ENCODE peak calls at places on chromosomes 4 and X, in eight cellular contexts. B is stomach; U is IMR-90; P is tibial nerve; H is lung microvascular endothelial cell; J is stimulated activated CD8-positive, alpha-beta memory T cell treated with anti-CD3 and anti-CD28 coated beads, Interleukin-7, amount 100 ng/mL, for 24 hours; N is stimulated activated CD4-positive, alpha-beta T cell treated with anti-CD3 and anti-CD28 coated beads, Interleukin-2, amount 100 ng/mL, for 24 hours; E is kidney tubule cell. T is an unnamed sample.

GRCh38 chr4:183485411-183486160 is 19.3 kb upstream of the ING2 start:
- DNase-seq in B (no peak), U (peak; percentile 47), P (no peak), H (no peak), J (no peak), N (no peak), E (peak; percentile 39), T (no peak)

GRCh38 chr4:186347743-186348142 is 81.8 kb downstream of the F11 start:
- DNase-seq in B (no peak), U (no peak), P (no peak), H (no peak), J (no peak), N (no peak), E (peak; percentile 3), T (peak; percentile 40)

GRCh38 chr4:14301993-14302392 is 674.5 kb upstream of the BOD1L1 start:
- DNase-seq in B (no peak), U (no peak), P (no peak), H (no peak), J (no peak), N (no peak), E (no peak), T (no peak)

GRCh38 chrX:48695925-48696300 is 621 bp upstream of the SUV39H1 start:
- DNase-seq in B (no peak), U (no peak), P (no peak), H (no peak), J (no peak), N (no peak), E (no peak), T (no peak)

GRCh38 chr4:182593864-182594263 is 323.3 kb downstream of the DCTD start:
- DNase-seq in B (no peak), U (peak; percentile 45), P (no peak), H (peak; percentile 97), J (no peak), N (no peak), E (no peak), T (no peak)

GRCh38 chrX:47579537-47579936 is 2.7 kb upstream of the TIMP1 start:
- DNase-seq in B (no peak), U (peak; percentile 90), P (no peak), H (peak; percentile 83), J (no peak), N (peak; percentile 40), E (no peak), T (no peak)

GRCh38 chr4:137039369-137039768 is 492.9 kb downstream of the PCDH18 start:
- DNase-seq in B (no peak), U (no peak), P (no peak), H (no peak), J (no peak), N (no peak), E (no peak), T (no peak)

GRCh38 chr4:93832097-93832496 is 3.5 kb downstream of the ATOH1 start:
- DNase-seq in B (no peak), U (no peak), P (no peak), H (no peak), J (no peak), N (no peak), E (no peak), T (no peak)

GRCh38 chr4:122475233-122475632 is 18.7 kb upstream of the IL2 start:
- DNase-seq in B (no peak), U (no peak), P (no peak), H (no peak), J (no peak), N (no peak), E (no peak), T (no peak)

GRCh38 chrX:109847257-109848187 is 114.5 kb upstream of the ACSL4 start:
- DNase-seq in B (no peak), U (peak; percentile 90), P (no peak), H (peak; percentile 38), J (no peak), N (no peak), E (peak; percentile 83), T (no peak)

GRCh38 chrX:63686878-63687714 is 97.9 kb downstream of the ARHGEF9 start:
- DNase-seq in B (no peak), U (peak; percentile 45), P (no peak), H (peak; percentile 46), J (no peak), N (no peak), E (peak; percentile 53), T (peak; percentile 42)

GRCh38 chrX:118208476-118208875 is 91.9 kb upstream of the KLHL13 start:
- DNase-seq in B (no peak), U (no peak), P (no peak), H (no peak), J (no peak), N (no peak), E (no peak), T (no peak)

GRCh38 chr4:10086506-10087120 is 30.0 kb downstream of the WDR1 start:
- DNase-seq in B (no peak), U (no peak), P (no peak), H (no peak), J (no peak), N (no peak), E (no peak), T (no peak)

GRCh38 chrX:154840856-154841255 is 6.4 kb upstream of the SMIM9 start:
- DNase-seq in B (no peak), U (peak; percentile 70), P (no peak), H (peak; percentile 66), J (no peak), N (no peak), E (peak; percentile 55), T (peak; percentile 22)

GRCh38 chr4:157887316-157887715 is 285.5 kb downstream of the GASK1B start:
- DNase-seq in B (no peak), U (no peak), P (no peak), H (no peak), J (no peak), N (no peak), E (no peak), T (no peak)

GRCh38 chr4:63578383-63578782 is 830.9 kb downstream of the TECRL start:
- DNase-seq in B (no peak), U (no peak), P (no peak), H (no peak), J (no peak), N (no peak), E (no peak), T (no peak)

GRCh38 chr4:108336076-108336475 is 167.3 kb upstream of the LEF1 start:
- DNase-seq in B (no peak), U (no peak), P (no peak), H (no peak), J (no peak), N (no peak), E (peak; percentile 80), T (no peak)

GRCh38 chr4:173821851-173822250 is 291.8 kb upstream of the HAND2 start:
- DNase-seq in B (no peak), U (no peak), P (no peak), H (no peak), J (no peak), N (no peak), E (no peak), T (no peak)

GRCh38 chr4:169164669-169165415 is 105.9 kb downstream of the SH3RF1 start:
- DNase-seq in B (no peak), U (peak; percentile 32), P (no peak), H (no peak), J (no peak), N (no peak), E (peak; percentile 83), T (no peak)

GRCh38 chrX:13651150-13651549 is 1.8 kb upstream of the TCEANC start:
- DNase-seq in B (no peak), U (peak; percentile 66), P (no peak), H (peak; percentile 7), J (no peak), N (no peak), E (no peak), T (no peak)

GRCh38 chr4:86247328-86247727 is 112.5 kb downstream of the MAPK10 start:
- DNase-seq in B (no peak), U (no peak), P (no peak), H (no peak), J (no peak), N (no peak), E (no peak), T (no peak)

GRCh38 chr4:133464311-133464710 is 315.2 kb downstream of the PCDH10 start:
- DNase-seq in B (no peak), U (no peak), P (no peak), H (no peak), J (no peak), N (no peak), E (no peak), T (no peak)

GRCh38 chrX:46837543-46838481 is 969 bp downstream of the RP2 start:
- DNase-seq in B (no peak), U (peak; percentile 46), P (no peak), H (peak; percentile 47), J (no peak), N (no peak), E (peak; percentile 54), T (no peak)

GRCh38 chr4:38856524-38857337 is at the start of gene TLR6:
- DNase-seq in B (peak; percentile 68), U (peak; percentile 68), P (no peak), H (peak; percentile 74), J (peak; percentile 19), N (peak; percentile 67), E (peak; percentile 81), T (peak; percentile 49)

GRCh38 chrX:16039363-16039762 is 84.0 kb upstream of the GRPR start:
- DNase-seq in B (no peak), U (no peak), P (no peak), H (no peak), J (no peak), N (no peak), E (no peak), T (no peak)

GRCh38 chr4:107850438-107850837 is 25.7 kb downstream of the SGMS2 start:
- DNase-seq in B (no peak), U (no peak), P (no peak), H (no peak), J (no peak), N (no peak), E (no peak), T (no peak)

GRCh38 chrX:104318330-104319009 is 63.7 kb upstream of the ESX1 start:
- DNase-seq in B (peak; percentile 27), U (peak; percentile 57), P (no peak), H (peak; percentile 71), J (no peak), N (no peak), E (peak; percentile 87), T (peak; percentile 7)

GRCh38 chr4:10013722-10014121 is 7.6 kb downstream of the SLC2A9 start:
- DNase-seq in B (peak; percentile 82), U (no peak), P (no peak), H (peak; percentile 47), J (peak; percentile 22), N (peak; percentile 41), E (peak; percentile 56), T (peak; percentile 76)

GRCh38 chrX:70444326-70445196 is at the start of gene DLG3:
- DNase-seq in B (no peak), U (peak; percentile 51), P (no peak), H (peak; percentile 20), J (no peak), N (peak; percentile 48), E (peak; percentile 41), T (peak; percentile 73)